ENCODE peak calls at places on chromosomes 13 and 19, in nine cellular contexts. B, Y, H, U, S, R, P, A and J are unnamed samples.

GRCh38 chr19:3964256-3965194 is 6.4 kb downstream of the DAPK3 start:
- DNase-seq in B (no peak), Y (peak; percentile 1), H (no peak), U (no peak), S (no peak), R (no peak), P (no peak), A (no peak), J (no peak)

GRCh38 chr13:65966991-65967451 is 1263.1 kb downstream of the PCDH9 start:
- DNase-seq in B (no peak), Y (peak; percentile 53), H (no peak), U (no peak), S (no peak), R (no peak), P (peak; percentile 70), A (peak; percentile 88), J (no peak)

GRCh38 chr13:31151837-31152236 is 9.9 kb downstream of the HSPH1 start:
- DNase-seq in B (no peak), Y (no peak), H (no peak), U (no peak), S (no peak), R (no peak), P (no peak), A (no peak), J (no peak)

GRCh38 chr13:111916201-111916600 is 150.7 kb upstream of the SOX1 start:
- DNase-seq in B (no peak), Y (no peak), H (no peak), U (no peak), S (no peak), R (no peak), P (no peak), A (no peak), J (no peak)

GRCh38 chr19:45884682-45885555 is 1.0 kb downstream of the IRF2BP1 start:
- DNase-seq in B (no peak), Y (peak; percentile 32), H (no peak), U (no peak), S (peak; percentile 31), R (no peak), P (no peak), A (peak; percentile 56), J (no peak)

GRCh38 chr19:8370176-8371010 is 6.4 kb downstream of the ANGPTL4 start:
- DNase-seq in B (no peak), Y (no peak), H (no peak), U (no peak), S (no peak), R (no peak), P (no peak), A (no peak), J (no peak)

GRCh38 chr13:71378992-71379905 is 487.8 kb downstream of the DACH1 start:
- DNase-seq in B (no peak), Y (no peak), H (no peak), U (no peak), S (no peak), R (no peak), P (no peak), A (no peak), J (no peak)

GRCh38 chr13:31846984-31847752 is 107.8 kb downstream of the RXFP2 start:
- DNase-seq in B (no peak), Y (peak; percentile 35), H (no peak), U (no peak), S (no peak), R (no peak), P (no peak), A (peak; percentile 44), J (no peak)

GRCh38 chr19:10518444-10519361 is 1.5 kb upstream of the S1PR5 start:
- DNase-seq in B (no peak), Y (peak; percentile 23), H (no peak), U (no peak), S (no peak), R (no peak), P (no peak), A (peak; percentile 40), J (no peak)

GRCh38 chr13:41995946-41996345 is 35.0 kb upstream of the VWA8 start:
- DNase-seq in B (no peak), Y (no peak), H (no peak), U (no peak), S (no peak), R (no peak), P (no peak), A (no peak), J (no peak)

GRCh38 chr13:82654851-82655517 is 1227.3 kb downstream of the SLITRK1 start:
- DNase-seq in B (peak; percentile 51), Y (no peak), H (no peak), U (peak; percentile 15), S (peak; percentile 61), R (no peak), P (no peak), A (no peak), J (peak; percentile 20)

GRCh38 chr19:45276284-45276687 is 25.2 kb downstream of the MARK4 start:
- DNase-seq in B (no peak), Y (no peak), H (no peak), U (no peak), S (no peak), R (no peak), P (peak; percentile 66), A (no peak), J (no peak)

GRCh38 chr13:112114391-112114790 is 47.4 kb downstream of the SOX1 start:
- DNase-seq in B (no peak), Y (no peak), H (no peak), U (no peak), S (no peak), R (no peak), P (no peak), A (no peak), J (no peak)

GRCh38 chr19:15445227-15445605 is 4.5 kb downstream of the WIZ start:
- DNase-seq in B (no peak), Y (no peak), H (no peak), U (no peak), S (no peak), R (no peak), P (no peak), A (no peak), J (no peak)

GRCh38 chr19:55481148-55482127 is 3.5 kb upstream of the NAT14 start:
- DNase-seq in B (no peak), Y (no peak), H (no peak), U (no peak), S (peak; percentile 11), R (no peak), P (no peak), A (no peak), J (no peak)

GRCh38 chr19:49445997-49446396 is 4.7 kb upstream of the SLC17A7 start:
- DNase-seq in B (no peak), Y (no peak), H (no peak), U (no peak), S (no peak), R (no peak), P (no peak), A (peak; percentile 31), J (no peak)

GRCh38 chr19:17328517-17329060 is 6.1 kb downstream of the ANO8 start:
- DNase-seq in B (no peak), Y (peak; percentile 60), H (peak; percentile 39), U (no peak), S (no peak), R (no peak), P (no peak), A (peak; percentile 56), J (no peak)

GRCh38 chr13:29847501-29847983 is 2.9 kb downstream of the UBL3 start:
- DNase-seq in B (no peak), Y (peak; percentile 14), H (no peak), U (peak; percentile 24), S (no peak), R (no peak), P (peak; percentile 59), A (no peak), J (no peak)

GRCh38 chr19:13090511-13091231 is 12.0 kb downstream of the LYL1 start:
- DNase-seq in B (no peak), Y (no peak), H (no peak), U (no peak), S (no peak), R (no peak), P (no peak), A (no peak), J (no peak)

DNA sequence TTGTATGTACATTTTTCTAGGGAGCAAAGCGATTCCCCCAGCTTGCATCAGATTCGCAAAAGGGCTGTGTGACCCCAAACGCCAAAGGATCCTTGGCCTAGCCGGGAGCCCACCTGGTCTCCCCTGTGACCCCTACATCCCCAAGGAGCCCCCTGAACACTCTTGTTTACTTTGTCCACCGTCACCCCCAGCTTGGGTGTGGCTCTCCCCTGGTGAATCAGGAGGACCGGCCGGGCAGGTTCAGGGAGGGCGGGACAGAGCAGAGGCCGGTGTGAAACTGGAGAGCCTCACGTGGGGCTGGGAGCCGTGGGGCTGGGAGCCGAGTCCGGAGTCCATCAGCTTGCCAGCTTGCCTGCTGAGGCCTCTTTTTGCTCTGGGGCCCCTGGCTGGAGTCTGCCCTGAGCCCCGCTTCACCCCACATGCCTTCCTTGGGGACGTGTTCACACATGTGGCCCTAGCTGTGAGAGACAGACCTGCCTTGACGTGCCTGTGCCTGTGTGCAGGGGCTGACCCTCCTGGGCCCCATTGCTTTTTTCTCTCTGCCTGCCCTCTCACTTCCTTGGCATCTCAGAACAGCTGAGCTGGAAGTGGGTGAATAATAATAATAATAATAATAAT is 2.0 kb downstream of the ITPKC start:
- DNase-seq in B (peak; percentile 89), Y (peak; percentile 46), H (peak; percentile 34), U (peak; percentile 93), S (peak; percentile 45), R (no peak), P (no peak), A (peak; percentile 54), J (no peak)
- H3K27ac ChIP-seq in B (peak overlapping the region; percentile 99), Y (no peak overlapping the region), H (peak overlapping the region; percentile 99), U (peak overlapping the region; percentile 99), S (peak overlapping the region; percentile 98), R (no peak overlapping the region), P (peak overlapping the region; percentile 60), A (peak overlapping the region; percentile 84), J (peak overlapping the region; percentile 99)

GRCh38 chr19:54335979-54336892 is 2.7 kb downstream of the LILRA4 start:
- DNase-seq in B (no peak), Y (no peak), H (no peak), U (no peak), S (no peak), R (no peak), P (no peak), A (no peak), J (no peak)
- H3K4me1 ChIP-seq in B (no peaks in the 10 kb centered on the region), Y (no peaks in the 10 kb centered on the region), H (no peaks in the 10 kb centered on the region), U (no peaks in the 10 kb centered on the region), S (no peaks in the 10 kb centered on the region), R (no peaks in the 10 kb centered on the region), P (no peaks in the 10 kb centered on the region), A (no peaks in the 10 kb centered on the region), J (no peaks in the 10 kb centered on the region)

GRCh38 chr19:5312058-5312457 is 28.6 kb downstream of the PTPRS start:
- DNase-seq in B (no peak), Y (no peak), H (no peak), U (no peak), S (no peak), R (no peak), P (no peak), A (no peak), J (no peak)
- TF ChIP-seq CTCF in B (no peak), Y (no peak), H (no peak), U (no peak), S (no peak), R (no peak), P (no peak), A (no peak), J (no peak)

GRCh38 chr19:2170987-2171348 is 7.2 kb downstream of the DOT1L start:
- DNase-seq in B (no peak), Y (no peak), H (no peak), U (no peak), S (no peak), R (no peak), P (no peak), A (no peak), J (no peak)
- H3K27ac ChIP-seq in B (peak overlapping the region; percentile 23), Y (no peak overlapping the region), H (peak overlapping the region; percentile 76), U (peak overlapping the region; percentile 40), S (no peak overlapping the region), R (no peak overlapping the region), P (peak overlapping the region; percentile 43), A (peak overlapping the region; percentile 72), J (no peak overlapping the region)